ENCODE peak calls at places on chromosomes 5 and 9, in nine cellular contexts. P is uterus; F is heart left ventricle; J is IMR-90; M is cardiac fibroblast; Y is left ventricle myocardium inferior; Q is NCI-H2029 treated with DMSO at 0.1 percent for 48 hours; I is stimulated activated CD4-positive, alpha-beta T cell treated with anti-CD3 and anti-CD28 coated beads, Interleukin-4, amount 100 ng/mL, for 1 hour; V is left cardiac atrium. B is an unnamed sample.

GRCh38 chr5:154654484-154655375 is 100.4 kb upstream of the LARP1 start:
- DNase-seq in P (no peak), F (no peak), J (no peak), M (peak; percentile 43), Y (no peak), Q (no peak), I (no peak), V (no peak), B (no peak)

GRCh38 chr9:8627944-8628679 is 828.5 kb upstream of the DMAC1 start:
- DNase-seq in P (no peak), F (no peak), J (no peak), M (peak; percentile 1), Y (no peak), Q (no peak), I (no peak), V (no peak), B (no peak)

GRCh38 chr5:159047081-159047480 is 52.6 kb downstream of the EBF1 start:
- DNase-seq in P (no peak), F (no peak), J (peak; percentile 74), M (peak; percentile 95), Y (no peak), Q (no peak), I (no peak), V (no peak), B (no peak)

GRCh38 chr9:3441197-3441816 is 84.5 kb downstream of the RFX3 start:
- DNase-seq in P (no peak), F (no peak), J (peak; percentile 77), M (peak; percentile 86), Y (no peak), Q (no peak), I (peak; percentile 54), V (peak; percentile 25), B (no peak)

GRCh38 chr9:29006603-29007002 is 1433.3 kb upstream of the C9orf72 start:
- DNase-seq in P (no peak), F (no peak), J (no peak), M (no peak), Y (no peak), Q (no peak), I (no peak), V (no peak), B (no peak)

GRCh38 chr9:2663486-2663885 is 41.9 kb downstream of the VLDLR start:
- DNase-seq in P (no peak), F (no peak), J (no peak), M (no peak), Y (peak; percentile 16), Q (no peak), I (no peak), V (no peak), B (no peak)

GRCh38 chr9:96513622-96514021 is 63.7 kb downstream of the HABP4 start:
- DNase-seq in P (no peak), F (no peak), J (peak; percentile 87), M (no peak), Y (no peak), Q (no peak), I (no peak), V (no peak), B (no peak)

GRCh38 chr5:73311291-73312110 is 137.1 kb downstream of the FOXD1 start:
- DNase-seq in P (no peak), F (peak; percentile 69), J (peak; percentile 92), M (peak; percentile 90), Y (no peak), Q (peak; percentile 5), I (no peak), V (peak; percentile 50), B (no peak)

GRCh38 chr5:150398432-150399157 is 14.1 kb downstream of the CD74 start:
- DNase-seq in P (no peak), F (no peak), J (no peak), M (no peak), Y (no peak), Q (no peak), I (no peak), V (no peak), B (peak; percentile 44)

GRCh38 chr9:76456202-76456926 is 2.6 kb upstream of the GCNT1 start:
- DNase-seq in P (no peak), F (no peak), J (peak; percentile 82), M (peak; percentile 28), Y (no peak), Q (peak; percentile 96), I (no peak), V (peak; percentile 61), B (no peak)

GRCh38 chr5:102312586-102312985 is 16.5 kb upstream of the SLCO4C1 start:
- DNase-seq in P (no peak), F (no peak), J (no peak), M (no peak), Y (no peak), Q (no peak), I (no peak), V (no peak), B (no peak)

GRCh38 chr5:78221964-78222451 is 72.5 kb downstream of the AP3B1 start:
- DNase-seq in P (no peak), F (no peak), J (peak; percentile 4), M (peak; percentile 47), Y (no peak), Q (no peak), I (no peak), V (no peak), B (no peak)

GRCh38 chr9:82247318-82247717 is 258.7 kb downstream of the SPATA31D1 start:
- DNase-seq in P (no peak), F (no peak), J (no peak), M (no peak), Y (no peak), Q (no peak), I (no peak), V (no peak), B (peak; percentile 51)

GRCh38 chr9:21153688-21154608 is 12.3 kb upstream of the IFNW1 start:
- DNase-seq in P (no peak), F (no peak), J (peak; percentile 1), M (peak; percentile 48), Y (no peak), Q (no peak), I (no peak), V (peak; percentile 23), B (peak; percentile 38)

GRCh38 chr5:61234019-61234418 is 71.8 kb upstream of the SMIM15 start:
- DNase-seq in P (no peak), F (no peak), J (no peak), M (no peak), Y (no peak), Q (no peak), I (no peak), V (no peak), B (no peak)

GRCh38 chr9:115941561-115942315 is 211.9 kb upstream of the PAPPA start:
- DNase-seq in P (no peak), F (no peak), J (peak; percentile 82), M (peak; percentile 88), Y (no peak), Q (no peak), I (no peak), V (no peak), B (no peak)

GRCh38 chr5:59652449-59652848 is 241.1 kb downstream of the PDE4D start:
- DNase-seq in P (no peak), F (no peak), J (no peak), M (no peak), Y (no peak), Q (no peak), I (no peak), V (no peak), B (no peak)

GRCh38 chr5:57066921-57067914 is 106.6 kb upstream of the GPBP1 start:
- DNase-seq in P (no peak), F (no peak), J (peak; percentile 32), M (no peak), Y (no peak), Q (no peak), I (no peak), V (no peak), B (no peak)

GRCh38 chr9:138020120-138020794 is 142.7 kb downstream of the CACNA1B start:
- DNase-seq in P (no peak), F (peak; percentile 39), J (no peak), M (no peak), Y (no peak), Q (no peak), I (no peak), V (no peak), B (peak; percentile 42)

GRCh38 chr5:59766394-59766793 is 127.1 kb downstream of the PDE4D start:
- DNase-seq in P (peak; percentile 49), F (no peak), J (no peak), M (no peak), Y (no peak), Q (peak; percentile 62), I (no peak), V (no peak), B (peak; percentile 47)

GRCh38 chr5:179371681-179372675 is 26.7 kb upstream of the ADAMTS2 start:
- DNase-seq in P (no peak), F (peak; percentile 39), J (no peak), M (no peak), Y (no peak), Q (no peak), I (no peak), V (no peak), B (no peak)

GRCh38 chr9:21904371-21904770 is 89.8 kb downstream of the CDKN2A start:
- DNase-seq in P (no peak), F (no peak), J (peak; percentile 63), M (peak; percentile 79), Y (no peak), Q (no peak), I (no peak), V (no peak), B (no peak)

GRCh38 chr5:22835630-22836029 is 17.5 kb downstream of the CDH12 start:
- DNase-seq in P (no peak), F (no peak), J (no peak), M (no peak), Y (no peak), Q (no peak), I (no peak), V (no peak), B (no peak)

GRCh38 chr9:132187006-132187760 is 25.3 kb downstream of the NTNG2 start:
- DNase-seq in P (no peak), F (no peak), J (no peak), M (peak; percentile 8), Y (no peak), Q (no peak), I (no peak), V (no peak), B (no peak)

GRCh38 chr5:141507387-141508091 is 18.7 kb downstream of the PCDHGC5 start:
- DNase-seq in P (peak; percentile 74), F (peak; percentile 75), J (peak; percentile 94), M (peak; percentile 78), Y (peak; percentile 61), Q (no peak), I (no peak), V (peak; percentile 56), B (no peak)

GRCh38 chr5:178113841-178114324 is 551 bp downstream of the N4BP3 start:
- DNase-seq in P (no peak), F (peak; percentile 59), J (no peak), M (no peak), Y (no peak), Q (no peak), I (peak; percentile 39), V (no peak), B (no peak)

GRCh38 chr5:118529361-118530154 is 458.8 kb downstream of the DTWD2 start:
- DNase-seq in P (no peak), F (peak; percentile 69), J (no peak), M (no peak), Y (peak; percentile 70), Q (no peak), I (no peak), V (peak; percentile 78), B (no peak)

GRCh38 chr9:88535226-88535931 is 401 bp downstream of the NXNL2 start:
- DNase-seq in P (no peak), F (peak; percentile 66), J (no peak), M (no peak), Y (no peak), Q (no peak), I (peak; percentile 19), V (no peak), B (no peak)

GRCh38 chr9:113343732-113344231 is 3.7 kb upstream of the WDR31 start:
- DNase-seq in P (peak; percentile 76), F (peak; percentile 68), J (no peak), M (peak; percentile 25), Y (peak; percentile 69), Q (peak; percentile 96), I (no peak), V (peak; percentile 87), B (peak; percentile 58)

GRCh38 chr5:153122416-153122815 is 368.1 kb upstream of the GRIA1 start:
- DNase-seq in P (no peak), F (no peak), J (no peak), M (no peak), Y (no peak), Q (peak; percentile 96), I (no peak), V (no peak), B (no peak)

GRCh38 chr5:80109549-80110478 is 74.7 kb downstream of the THBS4 start:
- DNase-seq in P (peak; percentile 46), F (no peak), J (no peak), M (no peak), Y (peak; percentile 60), Q (no peak), I (no peak), V (peak; percentile 29), B (no peak)